ENCODE peak calls at places on chromosomes 13 and 19, in four cellular contexts. K, B, P and R are unnamed samples.
A peak's percentile ranks its signal among the peaks of the same experiment; 100 is the strongest.

GRCh38 chr19:57068921-57069697 is 50.7 kb upstream of the USP29 start:
- DNase-seq in P (no peak), B (no peak), K (no peak), R (no peak)

GRCh38 chr13:31765441-31765840 is 26.1 kb downstream of the RXFP2 start:
- DNase-seq in P (no peak), K (no peak), B (peak; percentile 65), R (peak; percentile 60)

GRCh38 chr13:101035119-101035620 is 360.6 kb upstream of the TMTC4 start:
- DNase-seq in B (no peak), P (no peak), K (no peak), R (no peak)

GRCh38 chr13:99464441-99464949 is 36.8 kb upstream of the TM9SF2 start:
- DNase-seq in P (no peak), K (no peak), B (no peak), R (no peak)

GRCh38 chr13:110568649-110569048 is 7.1 kb upstream of the RAB20 start:
- DNase-seq in K (no peak), P (no peak), B (no peak), R (no peak)

GRCh38 chr13:94431987-94432386 is 47.5 kb downstream of the DCT start:
- DNase-seq in P (no peak), B (no peak), K (no peak), R (no peak)

GRCh38 chr19:48190288-48191284 is 20.1 kb downstream of the ZSWIM9 start:
- DNase-seq in K (peak; percentile 26), B (peak; percentile 65), P (peak; percentile 71), R (peak; percentile 39)

GRCh38 chr13:30341815-30342570 is 34.6 kb upstream of the KATNAL1 start:
- DNase-seq in P (peak; percentile 92), B (peak; percentile 86), K (peak; percentile 76), R (peak; percentile 91)

GRCh38 chr13:39952244-39953233 is 297.1 kb downstream of the COG6 start:
- DNase-seq in K (no peak), P (no peak), B (peak; percentile 70), R (peak; percentile 82)

GRCh38 chr13:79442706-79443105 is 36.7 kb upstream of the RBM26 start:
- DNase-seq in P (no peak), K (no peak), B (no peak), R (no peak)

GRCh38 chr13:24899601-24900000 is 135.6 kb downstream of the RNF17 start:
- DNase-seq in P (no peak), K (no peak), B (no peak), R (peak; percentile 3)

GRCh38 chr19:3184847-3185481 is 766 bp upstream of the NCLN start:
- DNase-seq in P (no peak), K (peak; percentile 73), B (peak; percentile 79), R (peak; percentile 75)

GRCh38 chr19:6241680-6242079 is 38.1 kb downstream of the MLLT1 start:
- DNase-seq in P (peak; percentile 76), K (no peak), B (no peak), R (no peak)

GRCh38 chr13:32142956-32143375 is 111.4 kb downstream of the FRY start:
- DNase-seq in K (no peak), P (no peak), B (peak; percentile 74), R (peak; percentile 80)

GRCh38 chr19:6531163-6531955 is 533 bp downstream of the TNFSF9 start:
- DNase-seq in B (no peak), P (no peak), K (no peak), R (no peak)

GRCh38 chr13:23466144-23467002 is 32.9 kb upstream of the SACS start:
- DNase-seq in B (peak; percentile 87), K (peak; percentile 57), P (peak; percentile 86), R (peak; percentile 88)

GRCh38 chr19:1213391-1214286 is 8.1 kb downstream of the STK11 start:
- DNase-seq in P (peak; percentile 87), K (peak; percentile 78), B (peak; percentile 73), R (peak; percentile 52)

GRCh38 chr13:44523176-44524017 is 52.7 kb downstream of the TSC22D1 start:
- DNase-seq in P (no peak), K (no peak), B (peak; percentile 72), R (peak; percentile 61)

GRCh38 chr13:110856941-110857835 is 57.7 kb downstream of the ANKRD10 start:
- DNase-seq in K (no peak), P (no peak), B (no peak), R (no peak)

GRCh38 chr13:109989686-109990085 is 203.3 kb upstream of the IRS2 start:
- DNase-seq in P (no peak), K (no peak), B (peak; percentile 39), R (peak; percentile 31)

GRCh38 chr19:12864721-12865715 is 16.2 kb downstream of the DNASE2 start:
- DNase-seq in P (peak; percentile 68), K (peak; percentile 44), B (no peak), R (no peak)

GRCh38 chr19:14370169-14370998 is 10.9 kb upstream of the ADGRE5 start:
- DNase-seq in K (no peak), P (no peak), B (no peak), R (no peak)

DNA sequence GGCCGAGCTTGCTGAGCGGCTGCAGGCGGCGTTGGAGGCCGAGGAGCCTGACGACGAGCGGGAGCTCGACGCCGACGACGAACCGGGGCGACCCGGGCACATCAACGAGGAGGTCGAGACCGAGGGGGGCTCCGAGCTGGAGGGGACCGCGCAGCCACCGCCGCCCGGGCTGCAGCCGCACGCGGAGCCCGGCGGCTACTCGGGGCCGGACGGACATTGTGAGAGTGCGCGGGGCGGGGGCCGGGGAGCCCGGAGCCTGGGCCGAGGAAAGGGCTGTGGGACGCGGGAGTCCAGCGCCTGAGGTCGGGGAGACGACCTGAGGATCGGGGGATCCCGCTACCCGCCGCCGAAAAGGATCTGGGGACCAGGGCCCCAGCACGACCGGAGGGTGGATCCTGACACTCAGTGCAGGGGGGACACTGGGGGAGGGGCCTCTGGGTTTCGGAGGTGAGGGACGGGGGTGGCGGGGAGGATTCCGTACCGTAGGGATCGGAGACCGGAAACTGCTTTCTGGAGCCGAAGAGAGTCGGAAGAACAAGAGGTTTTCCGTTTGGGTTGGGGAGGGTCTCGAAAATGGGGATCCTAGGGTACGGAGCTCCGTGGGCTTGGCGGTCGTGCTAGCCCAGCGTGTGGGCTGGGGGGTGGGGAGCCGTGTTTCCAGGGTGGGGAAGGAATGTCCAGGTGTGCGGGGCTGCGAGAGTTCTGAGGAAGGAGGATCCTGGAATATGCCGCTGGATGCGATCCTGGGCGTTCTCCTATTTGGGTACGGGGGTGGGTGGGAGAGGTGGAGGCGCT is 606 bp downstream of the HNRNPUL1 start:
- DNase-seq in P (peak; percentile 89), B (peak; percentile 29), K (peak; percentile 65), R (peak; percentile 50)
- TF ChIP-seq CTCF in P (no peak), B (no peak), K (no peak), R (no peak)

GRCh38 chr19:42285988-42286348 is 16.0 kb upstream of the PRR19 start:
- DNase-seq in B (no peak), K (no peak), P (no peak), R (no peak)
- H3K4me3 ChIP-seq in B (peak overlapping the region; percentile 76), K (no peak overlapping the region), P (peak overlapping the region; percentile 3), R (peak overlapping the region; percentile 76)

GRCh38 chr19:49496574-49497008 is 357 bp downstream of the RPS11 start:
- DNase-seq in K (no peak), B (no peak), P (no peak), R (no peak)
- TF ChIP-seq CTCF in K (no peak), B (no peak), P (no peak), R (no peak)

DNA sequence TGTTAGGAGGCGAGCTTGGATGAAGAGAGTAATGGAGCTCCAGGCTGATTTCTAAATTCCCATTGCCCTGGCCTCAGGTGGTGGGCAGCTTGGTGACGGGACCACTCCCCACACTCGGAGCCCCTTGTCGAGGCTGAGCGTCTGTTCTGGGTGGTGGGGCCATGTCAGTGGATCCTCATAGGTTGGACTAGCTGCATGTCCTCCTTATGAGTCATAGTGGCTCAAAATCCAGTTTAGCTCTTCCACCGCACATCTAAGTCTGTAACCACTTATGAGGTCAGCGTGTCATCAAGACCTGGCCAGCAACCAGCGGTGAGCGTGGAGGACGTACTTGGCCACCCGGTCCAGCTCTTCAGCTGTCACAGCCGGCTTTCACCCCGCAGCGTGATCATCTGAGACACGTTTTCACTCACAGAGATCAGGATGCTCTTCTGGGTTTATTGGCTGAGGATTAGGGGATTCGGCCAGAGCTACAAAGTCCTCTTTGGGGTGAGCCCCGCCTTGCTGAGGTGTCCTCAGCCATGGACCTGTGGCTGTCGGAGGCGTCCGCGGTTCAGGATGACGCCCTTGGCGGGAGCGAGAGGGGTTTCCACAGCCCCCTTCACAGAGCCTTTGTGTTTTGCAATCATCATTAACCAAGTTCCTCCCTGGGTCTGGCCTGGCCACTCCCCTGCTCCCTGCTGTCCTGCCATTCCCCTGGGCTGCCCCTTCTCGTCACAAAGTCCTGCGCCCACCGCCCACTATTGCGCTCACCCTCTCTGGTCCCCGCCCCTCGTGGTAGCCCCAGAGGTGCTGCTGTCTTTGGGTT is 41.9 kb downstream of the ADPRHL1 start:
- DNase-seq in P (no peak), B (peak; percentile 70), K (peak; percentile 52), R (peak; percentile 78)
- H3K4me3 ChIP-seq in P (no peak overlapping the region), B (no peak overlapping the region), K (no peak overlapping the region), R (no peak overlapping the region)

GRCh38 chr13:98399756-98400155 is 177.2 kb downstream of the STK24 start:
- DNase-seq in P (no peak), B (no peak), K (no peak), R (no peak)

GRCh38 chr13:98394820-98395510 is 181.9 kb downstream of the STK24 start:
- DNase-seq in B (no peak), P (no peak), K (no peak), R (no peak)

GRCh38 chr13:98397861-98398260 is 179.0 kb downstream of the STK24 start:
- DNase-seq in B (no peak), P (no peak), K (no peak), R (no peak)

GRCh38 chr13:98396071-98396710 is 180.7 kb downstream of the STK24 start:
- DNase-seq in K (no peak), P (no peak), B (no peak), R (no peak)

DNA sequence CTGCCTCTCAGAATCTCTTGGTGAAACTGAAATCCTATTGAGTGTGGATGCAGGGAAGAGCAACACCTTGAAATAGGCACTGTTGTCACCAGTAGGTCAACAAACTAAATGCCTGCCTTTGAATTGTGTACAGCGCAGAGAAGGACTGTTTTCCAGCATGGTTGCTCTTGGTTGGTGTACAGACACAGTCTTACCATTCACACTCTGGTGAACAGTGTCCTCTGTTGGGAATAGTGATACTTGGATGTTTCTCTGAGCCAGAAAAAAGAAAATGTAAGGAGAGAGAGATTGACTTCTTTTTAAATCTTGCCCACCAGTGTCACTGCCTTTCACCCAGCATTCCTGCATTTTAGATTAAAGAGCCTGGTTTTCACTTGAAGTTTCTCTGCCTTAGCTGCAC is 179.7 kb downstream of the STK24 start:
- DNase-seq in P (no peak), B (peak; percentile 30), K (no peak), R (peak; percentile 28)
- TF ChIP-seq CTCF in P (peak; percentile 31), B (peak; percentile 30), K (peak; percentile 16), R (peak; percentile 14)

GRCh38 chr19:55405638-55406037 is 1.9 kb downstream of the UBE2S start:
- DNase-seq in K (no peak), P (no peak), B (no peak), R (no peak)
- H3K4me3 ChIP-seq in K (no peak overlapping the region), P (no peak overlapping the region), B (peak overlapping the region; percentile 79), R (peak overlapping the region; percentile 88)

GRCh38 chr13:42883771-42884170 is 102.4 kb downstream of the FAM216B start:
- DNase-seq in K (peak; percentile 43), B (peak; percentile 79), P (no peak), R (peak; percentile 79)
- TF ChIP-seq CTCF in K (no peak), B (peak; percentile 21), P (no peak), R (peak; percentile 12)

GRCh38 chr13:20831254-20831653 is 57.5 kb upstream of the EEF1AKMT1 start:
- DNase-seq in B (no peak), P (no peak), K (no peak), R (no peak)
- H3K4me3 ChIP-seq in B (no peak overlapping the region), P (no peak overlapping the region), K (no peak overlapping the region), R (no peak overlapping the region)